ENCODE peak calls at places on chromosome 3, in four cellular contexts. S, Y, C and V are unnamed samples.

GRCh38 chr3:55873523-55874254 is 386.6 kb upstream of the WNT5A start:
- DNase-seq in S (no peak), Y (no peak), C (peak; percentile 71), V (no peak)

GRCh38 chr3:167941234-167941995 is 154.3 kb downstream of the GOLIM4 start:
- DNase-seq in S (peak; percentile 22), Y (peak; percentile 67), C (no peak), V (peak; percentile 47)

GRCh38 chr3:185582871-185583270 is 3.2 kb upstream of the SENP2 start:
- DNase-seq in S (no peak), Y (no peak), C (no peak), V (no peak)

GRCh38 chr3:104628185-104628789 is 738.4 kb upstream of the ALCAM start:
- DNase-seq in S (no peak), Y (peak; percentile 33), C (no peak), V (peak; percentile 74)

GRCh38 chr3:171980578-171981270 is 58.7 kb upstream of the FNDC3B start:
- DNase-seq in S (no peak), Y (no peak), C (no peak), V (no peak)

GRCh38 chr3:131713416-131714118 is 210.8 kb upstream of the MRPL3 start:
- DNase-seq in S (no peak), Y (no peak), C (no peak), V (no peak)

GRCh38 chr3:51343918-51344687 is 41.0 kb upstream of the MANF start:
- DNase-seq in S (no peak), Y (no peak), C (no peak), V (peak; percentile 44)

GRCh38 chr3:177622520-177622919 is 425.2 kb upstream of the TBL1XR1 start:
- DNase-seq in S (no peak), Y (no peak), C (no peak), V (no peak)

GRCh38 chr3:1578105-1578833 is 485.4 kb downstream of the CNTN6 start:
- DNase-seq in S (no peak), Y (no peak), C (no peak), V (no peak)

GRCh38 chr3:86991482-86991815 is 500 bp upstream of the VGLL3 start:
- DNase-seq in S (no peak), Y (no peak), C (no peak), V (no peak)

GRCh38 chr3:47865192-47865591 is 62.3 kb downstream of the DHX30 start:
- DNase-seq in S (no peak), Y (no peak), C (no peak), V (no peak)

GRCh38 chr3:98680723-98681122 is 82.4 kb upstream of the ST3GAL6 start:
- DNase-seq in S (no peak), Y (no peak), C (no peak), V (no peak)

GRCh38 chr3:44337253-44337652 is 1.3 kb upstream of the TCAIM start:
- DNase-seq in S (no peak), Y (no peak), C (no peak), V (peak; percentile 26)

GRCh38 chr3:28376424-28376823 is 27.8 kb upstream of the AZI2 start:
- DNase-seq in S (no peak), Y (peak; percentile 42), C (no peak), V (peak; percentile 16)

GRCh38 chr3:155283092-155284056 is 10.1 kb downstream of the STRIT1 start:
- DNase-seq in S (no peak), Y (no peak), C (no peak), V (no peak)

GRCh38 chr3:57756022-57756527 is at the start of gene SLMAP:
- DNase-seq in S (peak; percentile 96), Y (peak; percentile 98), C (peak; percentile 85), V (peak; percentile 98)

GRCh38 chr3:195441476-195441970 is 1.3 kb downstream of the ACAP2 start:
- DNase-seq in S (no peak), Y (no peak), C (no peak), V (peak; percentile 64)

GRCh38 chr3:73815966-73816365 is 191.2 kb upstream of the PDZRN3 start:
- DNase-seq in S (no peak), Y (no peak), C (no peak), V (no peak)

GRCh38 chr3:53846134-53846850 is at the start of the genes CHDH and IL17RB:
- DNase-seq in S (peak; percentile 69), Y (peak; percentile 90), C (no peak), V (peak; percentile 87)

GRCh38 chr3:47429476-47430270 is 46.1 kb downstream of the SCAP start:
- DNase-seq in S (no peak), Y (no peak), C (no peak), V (no peak)

GRCh38 chr3:133797396-133798105 is 8.1 kb upstream of the SRPRB start:
- DNase-seq in S (no peak), Y (no peak), C (no peak), V (no peak)

GRCh38 chr3:178455966-178456365 is 80.3 kb upstream of the KCNMB2 start:
- DNase-seq in S (no peak), Y (no peak), C (no peak), V (no peak)

GRCh38 chr3:152941825-152942224 is 106.9 kb downstream of the P2RY1 start:
- DNase-seq in S (no peak), Y (no peak), C (no peak), V (no peak)

GRCh38 chr3:56115698-56116097 is 352.6 kb downstream of the ERC2 start:
- DNase-seq in S (no peak), Y (no peak), C (no peak), V (no peak)

GRCh38 chr3:100158877-100159563 is 44.7 kb upstream of the FILIP1L start:
- DNase-seq in S (no peak), Y (no peak), C (no peak), V (no peak)

GRCh38 chr3:75327453-75327852 is 336.7 kb upstream of the FRG2C start:
- DNase-seq in S (no peak), Y (no peak), C (no peak), V (no peak)

GRCh38 chr3:9676780-9677179 is 26.9 kb upstream of the CPNE9 start:
- DNase-seq in S (no peak), Y (no peak), C (no peak), V (no peak)

GRCh38 chr3:34890247-34890646 is 749.1 kb upstream of the ARPP21 start:
- DNase-seq in S (no peak), Y (no peak), C (no peak), V (no peak)

GRCh38 chr3:183527421-183527979 is 28.0 kb downstream of the KLHL6 start:
- DNase-seq in S (no peak), Y (no peak), C (no peak), V (no peak)

GRCh38 chr3:113255854-113256615 is 44.7 kb downstream of the BOC start:
- DNase-seq in S (no peak), Y (no peak), C (no peak), V (no peak)

GRCh38 chr3:71154846-71155245 is 428.7 kb downstream of the FOXP1 start:
- DNase-seq in S (no peak), Y (no peak), C (no peak), V (no peak)

GRCh38 chr3:51581529-51581928 is 43.0 kb downstream of the RAD54L2 start:
- DNase-seq in S (no peak), Y (no peak), C (no peak), V (peak; percentile 18)

GRCh38 chr3:55697177-55697865 is 210.2 kb upstream of the WNT5A start:
- DNase-seq in S (no peak), Y (no peak), C (no peak), V (no peak)

GRCh38 chr3:177201707-177202397 is 4.6 kb upstream of the TBL1XR1 start:
- DNase-seq in S (no peak), Y (peak; percentile 17), C (no peak), V (no peak)

GRCh38 chr3:122246214-122246613 is 62.7 kb downstream of the CASR start:
- DNase-seq in S (no peak), Y (no peak), C (no peak), V (no peak)

GRCh38 chr3:194138732-194139084 is 2.8 kb downstream of the HES1 start:
- DNase-seq in S (no peak), Y (no peak), C (no peak), V (peak; percentile 32)
- H3K4me1 ChIP-seq in S (peaks cover 18% of the 10 kb centered on the region), Y (peaks cover 59% of the 10 kb centered on the region), C (peaks cover 46% of the 10 kb centered on the region), V (peaks cover 36% of the 10 kb centered on the region)

GRCh38 chr3:30664884-30665283 is 58.5 kb downstream of the TGFBR2 start:
- DNase-seq in S (no peak), Y (no peak), C (no peak), V (no peak)
- H3K4me1 ChIP-seq in S (peaks cover 19% of the 10 kb centered on the region), Y (no peaks in the 10 kb centered on the region), C (peaks cover 15% of the 10 kb centered on the region), V (peaks cover under 1% of the 10 kb centered on the region)

DNA sequence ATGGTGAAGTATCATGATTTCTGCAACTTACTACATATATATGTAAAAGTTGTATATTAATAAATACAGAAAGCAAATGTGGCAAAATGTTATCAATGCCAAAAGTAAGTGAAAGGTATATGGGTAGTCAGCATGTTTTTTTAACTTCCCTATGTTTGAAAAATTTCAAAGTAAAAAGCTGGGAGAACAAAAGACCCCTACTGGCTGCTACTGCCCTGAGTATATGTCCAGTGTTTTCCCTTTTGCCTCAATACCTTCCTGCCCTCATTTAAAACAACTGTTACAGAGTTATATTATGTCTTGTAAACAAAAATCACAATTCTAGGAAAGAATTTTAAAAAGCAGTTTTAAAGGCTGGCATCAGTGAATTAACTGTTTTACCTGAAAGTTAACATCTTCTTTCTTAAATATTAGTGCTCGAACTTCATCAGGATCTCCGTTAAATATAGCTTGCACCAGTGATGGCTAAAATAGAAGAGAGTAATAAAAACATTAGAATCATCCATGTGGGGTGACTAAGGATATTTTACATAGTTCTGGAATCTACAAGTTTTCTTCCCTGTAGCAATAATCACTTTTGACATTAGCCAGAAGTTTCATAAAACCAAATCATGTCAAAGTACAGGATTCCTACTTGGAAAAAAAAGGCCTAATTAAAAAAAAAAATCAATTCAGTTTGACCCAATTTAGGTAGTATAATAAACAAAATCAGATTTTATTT is 2.8 kb downstream of the ANKRD28 start:
- DNase-seq in S (no peak), Y (no peak), C (no peak), V (no peak)
- H3K4me1 ChIP-seq in S (peaks cover 10% of the 10 kb centered on the region), Y (peaks cover 50% of the 10 kb centered on the region), C (peaks cover 18% of the 10 kb centered on the region), V (peaks cover 9% of the 10 kb centered on the region)

GRCh38 chr3:32498992-32499391 is 3.7 kb downstream of the CMTM6 start:
- DNase-seq in S (no peak), Y (no peak), C (no peak), V (no peak)
- H3K4me1 ChIP-seq in S (no peaks in the 10 kb centered on the region), Y (peaks cover 18% of the 10 kb centered on the region), C (peaks cover 14% of the 10 kb centered on the region), V (peaks cover 11% of the 10 kb centered on the region)

GRCh38 chr3:20046556-20046955 is 6.3 kb downstream of the KAT2B start:
- DNase-seq in S (no peak), Y (no peak), C (no peak), V (no peak)

GRCh38 chr3:20043825-20044224 is 3.6 kb downstream of the KAT2B start:
- DNase-seq in S (no peak), Y (no peak), C (no peak), V (no peak)

GRCh38 chr3:20047940-20048339 is 7.7 kb downstream of the KAT2B start:
- DNase-seq in S (no peak), Y (no peak), C (no peak), V (no peak)

GRCh38 chr3:20049275-20049674 is 9.0 kb downstream of the KAT2B start:
- DNase-seq in S (no peak), Y (no peak), C (no peak), V (no peak)

DNA sequence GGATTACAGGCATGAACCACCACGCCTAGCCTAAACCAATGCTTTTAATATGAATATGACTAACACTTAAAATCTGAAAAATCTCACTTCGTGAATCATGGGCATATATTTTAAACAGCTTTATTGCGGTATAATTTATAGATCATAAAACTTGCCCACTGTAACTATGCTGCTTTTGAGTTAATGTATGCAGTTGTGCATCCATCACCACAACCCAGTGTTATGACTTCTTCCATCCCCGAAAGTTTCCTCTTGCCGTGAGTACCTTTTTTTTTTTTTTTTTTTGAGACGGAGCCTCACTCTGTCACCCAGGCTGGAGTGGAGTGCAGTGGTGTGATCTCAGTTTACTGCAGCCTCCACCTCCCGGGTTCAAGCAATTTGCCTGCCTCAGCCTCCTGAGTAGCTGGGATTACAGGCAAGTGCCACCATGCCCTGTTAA is 7.1 kb downstream of the KAT2B start:
- DNase-seq in S (no peak), Y (no peak), C (no peak), V (no peak)
- H3K4me1 ChIP-seq in S (no peaks in the 10 kb centered on the region), Y (peaks cover 24% of the 10 kb centered on the region), C (peaks cover 3% of the 10 kb centered on the region), V (peaks cover 8% of the 10 kb centered on the region)